ENCODE peak calls at places on chromosomes 6 and 20, in six cellular contexts. One of them, this sample, is unnamed.

GRCh38 chr20:8361008-8361652 is 229.1 kb downstream of the PLCB1 start:
- DNase-seq in stimulated activated CD4-positive, alpha-beta T cell treated with anti-CD3 and anti-CD28 coated beads, Interleukin-4, amount 100 ng/mL, for 1 hour: no peak
- DNase-seq in stimulated activated naive CD4-positive, alpha-beta T cell treated with Interleukin-2 at 50 U/mL for 16 hours: peak; percentile 0
- DNase-seq in amygdala: no peak
- DNase-seq in activated effector memory CD4-positive, alpha-beta T cell treated with Interleukin-2 at 50 U/mL for 16 hours: no peak
- DNase-seq in AG09309: no peak
- DNase-seq in this sample: no peak

GRCh38 chr6:51490101-51490500 is 597.3 kb downstream of the PKHD1 start:
- DNase-seq in stimulated activated CD4-positive, alpha-beta T cell treated with anti-CD3 and anti-CD28 coated beads, Interleukin-4, amount 100 ng/mL, for 1 hour: no peak
- DNase-seq in stimulated activated naive CD4-positive, alpha-beta T cell treated with Interleukin-2 at 50 U/mL for 16 hours: no peak
- DNase-seq in amygdala: no peak
- DNase-seq in activated effector memory CD4-positive, alpha-beta T cell treated with Interleukin-2 at 50 U/mL for 16 hours: no peak
- DNase-seq in AG09309: no peak
- DNase-seq in this sample: no peak

GRCh38 chr6:122878809-122879208 is 89.8 kb downstream of the SMPDL3A start:
- DNase-seq in stimulated activated CD4-positive, alpha-beta T cell treated with anti-CD3 and anti-CD28 coated beads, Interleukin-4, amount 100 ng/mL, for 1 hour: no peak
- DNase-seq in stimulated activated naive CD4-positive, alpha-beta T cell treated with Interleukin-2 at 50 U/mL for 16 hours: no peak
- DNase-seq in amygdala: no peak
- DNase-seq in activated effector memory CD4-positive, alpha-beta T cell treated with Interleukin-2 at 50 U/mL for 16 hours: no peak
- DNase-seq in AG09309: no peak
- DNase-seq in this sample: no peak

GRCh38 chr6:6622557-6622956 is 34.0 kb downstream of the LY86 start:
- DNase-seq in stimulated activated CD4-positive, alpha-beta T cell treated with anti-CD3 and anti-CD28 coated beads, Interleukin-4, amount 100 ng/mL, for 1 hour: no peak
- DNase-seq in stimulated activated naive CD4-positive, alpha-beta T cell treated with Interleukin-2 at 50 U/mL for 16 hours: no peak
- DNase-seq in amygdala: no peak
- DNase-seq in activated effector memory CD4-positive, alpha-beta T cell treated with Interleukin-2 at 50 U/mL for 16 hours: no peak
- DNase-seq in AG09309: no peak
- DNase-seq in this sample: no peak

GRCh38 chr6:139027620-139028182 is 844 bp upstream of the ABRACL start:
- DNase-seq in stimulated activated CD4-positive, alpha-beta T cell treated with anti-CD3 and anti-CD28 coated beads, Interleukin-4, amount 100 ng/mL, for 1 hour: peak; percentile 40
- DNase-seq in stimulated activated naive CD4-positive, alpha-beta T cell treated with Interleukin-2 at 50 U/mL for 16 hours: peak; percentile 56
- DNase-seq in amygdala: no peak
- DNase-seq in activated effector memory CD4-positive, alpha-beta T cell treated with Interleukin-2 at 50 U/mL for 16 hours: peak; percentile 23
- DNase-seq in AG09309: no peak
- DNase-seq in this sample: peak; percentile 14

GRCh38 chr6:37777272-37777736 is 42.2 kb upstream of the ZFAND3 start:
- DNase-seq in stimulated activated CD4-positive, alpha-beta T cell treated with anti-CD3 and anti-CD28 coated beads, Interleukin-4, amount 100 ng/mL, for 1 hour: no peak
- DNase-seq in stimulated activated naive CD4-positive, alpha-beta T cell treated with Interleukin-2 at 50 U/mL for 16 hours: no peak
- DNase-seq in amygdala: no peak
- DNase-seq in activated effector memory CD4-positive, alpha-beta T cell treated with Interleukin-2 at 50 U/mL for 16 hours: no peak
- DNase-seq in AG09309: no peak
- DNase-seq in this sample: no peak

GRCh38 chr20:56517211-56517610 is 7.3 kb upstream of the FAM209A start:
- DNase-seq in stimulated activated CD4-positive, alpha-beta T cell treated with anti-CD3 and anti-CD28 coated beads, Interleukin-4, amount 100 ng/mL, for 1 hour: no peak
- DNase-seq in stimulated activated naive CD4-positive, alpha-beta T cell treated with Interleukin-2 at 50 U/mL for 16 hours: no peak
- DNase-seq in amygdala: no peak
- DNase-seq in activated effector memory CD4-positive, alpha-beta T cell treated with Interleukin-2 at 50 U/mL for 16 hours: no peak
- DNase-seq in AG09309: no peak
- DNase-seq in this sample: no peak

GRCh38 chr20:47544240-47544639 is 42.6 kb downstream of the NCOA3 start:
- DNase-seq in stimulated activated CD4-positive, alpha-beta T cell treated with anti-CD3 and anti-CD28 coated beads, Interleukin-4, amount 100 ng/mL, for 1 hour: no peak
- DNase-seq in stimulated activated naive CD4-positive, alpha-beta T cell treated with Interleukin-2 at 50 U/mL for 16 hours: no peak
- DNase-seq in amygdala: no peak
- DNase-seq in activated effector memory CD4-positive, alpha-beta T cell treated with Interleukin-2 at 50 U/mL for 16 hours: no peak
- DNase-seq in AG09309: no peak
- DNase-seq in this sample: no peak

GRCh38 chr6:21384211-21384610 is 209.3 kb upstream of the SOX4 start:
- DNase-seq in stimulated activated CD4-positive, alpha-beta T cell treated with anti-CD3 and anti-CD28 coated beads, Interleukin-4, amount 100 ng/mL, for 1 hour: no peak
- DNase-seq in stimulated activated naive CD4-positive, alpha-beta T cell treated with Interleukin-2 at 50 U/mL for 16 hours: no peak
- DNase-seq in amygdala: no peak
- DNase-seq in activated effector memory CD4-positive, alpha-beta T cell treated with Interleukin-2 at 50 U/mL for 16 hours: no peak
- DNase-seq in AG09309: peak; percentile 61
- DNase-seq in this sample: no peak

GRCh38 chr6:71385111-71385822 is 96.7 kb downstream of the OGFRL1 start:
- DNase-seq in stimulated activated CD4-positive, alpha-beta T cell treated with anti-CD3 and anti-CD28 coated beads, Interleukin-4, amount 100 ng/mL, for 1 hour: no peak
- DNase-seq in stimulated activated naive CD4-positive, alpha-beta T cell treated with Interleukin-2 at 50 U/mL for 16 hours: no peak
- DNase-seq in amygdala: no peak
- DNase-seq in activated effector memory CD4-positive, alpha-beta T cell treated with Interleukin-2 at 50 U/mL for 16 hours: no peak
- DNase-seq in AG09309: no peak
- DNase-seq in this sample: no peak

GRCh38 chr6:145087034-145087433 is 648.3 kb downstream of the EPM2A start:
- DNase-seq in stimulated activated CD4-positive, alpha-beta T cell treated with anti-CD3 and anti-CD28 coated beads, Interleukin-4, amount 100 ng/mL, for 1 hour: no peak
- DNase-seq in stimulated activated naive CD4-positive, alpha-beta T cell treated with Interleukin-2 at 50 U/mL for 16 hours: no peak
- DNase-seq in amygdala: no peak
- DNase-seq in activated effector memory CD4-positive, alpha-beta T cell treated with Interleukin-2 at 50 U/mL for 16 hours: no peak
- DNase-seq in AG09309: no peak
- DNase-seq in this sample: no peak

GRCh38 chr6:163078712-163079111 is 335.8 kb upstream of the QKI start:
- DNase-seq in stimulated activated CD4-positive, alpha-beta T cell treated with anti-CD3 and anti-CD28 coated beads, Interleukin-4, amount 100 ng/mL, for 1 hour: no peak
- DNase-seq in stimulated activated naive CD4-positive, alpha-beta T cell treated with Interleukin-2 at 50 U/mL for 16 hours: no peak
- DNase-seq in amygdala: no peak
- DNase-seq in activated effector memory CD4-positive, alpha-beta T cell treated with Interleukin-2 at 50 U/mL for 16 hours: no peak
- DNase-seq in AG09309: no peak
- DNase-seq in this sample: no peak

This sample was measured in T-helper 22 cell.